ENCODE peak calls at places on chromosomes 6 and 20, in ten cellular contexts. P is germinal center, H is iPS-NIHi11, G is HS-5, Z is cerebellar cortex, T is cardiac fibroblast, K is SK-MEL-5, R is amniotic stem cell, B is NCI-H446, A is globus pallidus. Q is an unnamed sample.

GRCh38 chr6:30167101-30167500 is 3.8 kb downstream of the TRIM15 start:
- DNase-seq in R (no peak), B (no peak), Z (no peak), H (no peak), K (no peak), T (no peak), A (no peak), P (no peak), G (no peak), Q (peak)

GRCh38 chr6:64217721-64218603 is 582.4 kb downstream of the PHF3 start:
- DNase-seq in R (no peak), P (no peak), B (no peak), K (no peak), Z (no peak), G (peak), A (no peak), H (no peak), T (peak), Q (no peak)

GRCh38 chr6:52389264-52389625 is 27.3 kb downstream of the PAQR8 start:
- DNase-seq in T (no peak), B (no peak), H (no peak), R (no peak), K (peak), G (no peak), A (no peak), P (no peak), Z (no peak), Q (peak)

GRCh38 chr6:56604186-56604585 is 38.5 kb downstream of the DST start:
- DNase-seq in P (no peak), A (no peak), R (no peak), B (no peak), H (no peak), T (no peak), K (no peak), G (no peak), Z (no peak), Q (no peak)

GRCh38 chr6:4401408-4402367 is 266.3 kb upstream of the ECI2 start:
- DNase-seq in Z (no peak), P (no peak), A (no peak), R (no peak), K (no peak), G (no peak), H (no peak), B (no peak), T (peak), Q (peak)

GRCh38 chr6:38524436-38525145 is 115.1 kb downstream of the BTBD9 start:
- DNase-seq in T (no peak), Z (no peak), B (no peak), K (no peak), R (no peak), A (no peak), P (no peak), H (no peak), G (no peak), Q (peak)

GRCh38 chr20:57501461-57502330 is 23.2 kb downstream of the CTCFL start:
- DNase-seq in T (peak), P (no peak), R (no peak), G (no peak), B (no peak), H (no peak), Z (peak), K (no peak), A (no peak), Q (no peak)

GRCh38 chr6:47457370-47457769 is 20.2 kb upstream of the CD2AP start:
- DNase-seq in B (no peak), A (no peak), P (no peak), K (no peak), T (no peak), Z (no peak), H (no peak), R (no peak), G (no peak), Q (no peak)

GRCh38 chr6:169783971-169784930 is 32.8 kb downstream of the ERMARD start:
- DNase-seq in R (no peak), G (no peak), K (no peak), A (no peak), T (no peak), Z (no peak), H (no peak), P (no peak), B (no peak), Q (no peak)

GRCh38 chr6:116531675-116532570 is 13.6 kb downstream of the TRAPPC3L start:
- DNase-seq in B (no peak), T (peak), G (no peak), H (peak), R (peak), A (peak), Z (peak), K (peak), P (peak), Q (peak)